ENCODE peak calls at places on chromosome 14, in ten cellular contexts. T is osteoblast; G is testis; M is mesendoderm; I is HEK293T; S is OCI-M1; P is ovary; U is CD4-positive, alpha-beta T cell; W is lung; O is activated CD4-positive, alpha-beta T cell treated with anti-CD3 and anti-CD28 coated beads, Interleukin-2, amount 50 U/mL, for 24 hours. V is an unnamed sample.

GRCh38 chr14:98725676-98726075 is 546.3 kb downstream of the BCL11B start:
- DNase-seq in T (no peak), G (no peak), M (peak), I (no peak), S (no peak), P (no peak), U (no peak), W (no peak), O (no peak), V (no peak)

GRCh38 chr14:77794357-77794756 is 5.6 kb upstream of the ADCK1 start:
- DNase-seq in T (no peak), G (no peak), M (no peak), I (no peak), S (no peak), P (no peak), U (no peak), W (no peak), O (no peak), V (no peak)

GRCh38 chr14:23537351-23538048 is 14.1 kb downstream of the ZFHX2 start:
- DNase-seq in T (peak), G (no peak), M (peak), I (no peak), S (no peak), P (no peak), U (no peak), W (no peak), O (no peak), V (no peak)

GRCh38 chr14:50047274-50047676 is 69.1 kb downstream of the VCPKMT start:
- DNase-seq in T (no peak), G (no peak), M (peak), I (no peak), S (peak), P (no peak), U (no peak), W (no peak), O (no peak), V (peak)

GRCh38 chr14:62409909-62410308 is 635.3 kb downstream of the KCNH5 start:
- DNase-seq in T (no peak), G (no peak), M (no peak), I (no peak), S (no peak), P (no peak), U (no peak), W (no peak), O (no peak), V (no peak)

GRCh38 chr14:56268039-56268438 is 149.8 kb downstream of the PELI2 start:
- DNase-seq in T (no peak), G (no peak), M (no peak), I (no peak), S (no peak), P (no peak), U (no peak), W (no peak), O (no peak), V (no peak)

GRCh38 chr14:76245097-76245496 is 93.4 kb downstream of the GPATCH2L start:
- DNase-seq in T (no peak), G (no peak), M (no peak), I (no peak), S (no peak), P (no peak), U (no peak), W (no peak), O (no peak), V (no peak)

GRCh38 chr14:98018626-98019025 is 1221.4 kb downstream of the VRK1 start:
- DNase-seq in T (no peak), G (no peak), M (no peak), I (no peak), S (no peak), P (no peak), U (no peak), W (no peak), O (no peak), V (no peak)

GRCh38 chr14:34713681-34714319 is 593 bp downstream of the CFL2 start:
- DNase-seq in T (peak), G (peak), M (peak), I (peak), S (peak), P (no peak), U (peak), W (peak), O (no peak), V (peak)

GRCh38 chr14:103710771-103711392 is 4.4 kb downstream of the XRCC3 start:
- DNase-seq in T (no peak), G (no peak), M (peak), I (no peak), S (no peak), P (no peak), U (no peak), W (no peak), O (no peak), V (no peak)

V was measured in mucosa of gallbladder.